ENCODE peak calls at places on chromosome 1, in seven cellular contexts. H is stomach, A is NCI-H2029, B is fibroblast of mammary gland, G is astrocyte of the spinal cord, U is body of pancreas, S is T-helper 9 cell. E is an unnamed sample.

GRCh38 chr1:12409676-12410075 is 179.8 kb downstream of the VPS13D start:
- DNase-seq in A (no peak), B (no peak), S (no peak), G (peak), U (peak), H (no peak), E (no peak)

GRCh38 chr1:209199822-209200221 is 383.7 kb upstream of the CAMK1G start:
- DNase-seq in S (no peak), U (no peak), G (no peak), H (no peak), B (no peak), A (no peak), E (no peak)

GRCh38 chr1:170460379-170460778 is 71.6 kb upstream of the GORAB start:
- DNase-seq in G (peak), S (no peak), A (no peak), B (no peak), U (no peak), H (no peak), E (no peak)

GRCh38 chr1:29517251-29518080 is 281.1 kb downstream of the PTPRU start:
- DNase-seq in G (no peak), U (no peak), H (peak), B (no peak), S (no peak), A (no peak), E (no peak)

GRCh38 chr1:101592861-101593260 is 356.0 kb downstream of the S1PR1 start:
- DNase-seq in A (no peak), B (no peak), U (no peak), S (no peak), G (peak), H (no peak), E (no peak)

GRCh38 chr1:233327938-233328660 is 575 bp downstream of the MAP3K21 start:
- DNase-seq in B (no peak), H (peak), S (peak), G (no peak), A (peak), U (peak), E (no peak)

GRCh38 chr1:44733365-44733764 is 2.4 kb upstream of the RNU5D-1 start:
- DNase-seq in U (no peak), G (peak), B (peak), S (no peak), H (no peak), A (peak), E (no peak)

GRCh38 chr1:24136956-24137539 is 5.9 kb downstream of the IL22RA1 start:
- DNase-seq in A (no peak), H (no peak), U (peak), B (no peak), G (no peak), S (no peak), E (no peak)

GRCh38 chr1:228555074-228555989 is 68.2 kb downstream of the RNF187 start:
- DNase-seq in H (no peak), B (peak), S (no peak), A (no peak), U (peak), G (no peak), E (peak)